ENCODE peak calls at places on chromosomes 1 and 21, in nine cellular contexts. I, Y, B, E, L, N, F, T and U are unnamed samples.

GRCh38 chr1:119358661-119359060 is 9.9 kb upstream of the HAO2 start:
- DNase-seq in I (no peak), Y (no peak), B (no peak), E (no peak), L (no peak), N (no peak), F (no peak), T (no peak), U (no peak)

GRCh38 chr1:32405672-32406467 is 11.6 kb upstream of the BSDC1 start:
- DNase-seq in I (no peak), Y (no peak), B (no peak), E (no peak), L (no peak), N (no peak), F (no peak), T (no peak), U (no peak)

GRCh38 chr1:205923663-205924435 is 19.4 kb downstream of the SLC26A9 start:
- DNase-seq in I (no peak), Y (peak; percentile 29), B (peak; percentile 33), E (peak; percentile 66), L (peak; percentile 18), N (no peak), F (no peak), T (peak; percentile 40), U (no peak)

GRCh38 chr1:36224537-36225297 is 474 bp downstream of the THRAP3 start:
- DNase-seq in I (peak; percentile 61), Y (no peak), B (peak; percentile 92), E (peak; percentile 96), L (peak; percentile 65), N (peak; percentile 95), F (peak; percentile 38), T (peak; percentile 92), U (no peak)

GRCh38 chr1:99682291-99682751 is 36.4 kb downstream of the PALMD start:
- DNase-seq in I (no peak), Y (no peak), B (no peak), E (no peak), L (no peak), N (no peak), F (peak; percentile 42), T (no peak), U (no peak)

GRCh38 chr1:78839704-78840277 is 166.7 kb downstream of the ADGRL4 start:
- DNase-seq in I (peak; percentile 31), Y (no peak), B (no peak), E (no peak), L (peak; percentile 32), N (peak; percentile 74), F (peak; percentile 56), T (no peak), U (no peak)

GRCh38 chr1:154877370-154877974 is 7.4 kb upstream of the KCNN3 start:
- DNase-seq in I (no peak), Y (no peak), B (no peak), E (no peak), L (no peak), N (no peak), F (no peak), T (peak; percentile 42), U (no peak)

GRCh38 chr1:62038594-62039284 is 155.9 kb upstream of the L1TD1 start:
- DNase-seq in I (no peak), Y (no peak), B (no peak), E (no peak), L (no peak), N (no peak), F (no peak), T (no peak), U (no peak)

GRCh38 chr21:14438204-14438603 is 55.3 kb upstream of the HSPA13 start:
- DNase-seq in I (no peak), Y (no peak), B (no peak), E (no peak), L (no peak), N (no peak), F (no peak), T (no peak), U (no peak)

GRCh38 chr1:233485385-233485784 is 128.5 kb upstream of the KCNK1 start:
- DNase-seq in I (no peak), Y (no peak), B (no peak), E (no peak), L (no peak), N (no peak), F (no peak), T (no peak), U (no peak)

GRCh38 chr1:115089443-115090340 is at the start of gene TSPAN2:
- DNase-seq in I (no peak), Y (peak; percentile 90), B (peak; percentile 75), E (peak; percentile 91), L (peak; percentile 51), N (peak; percentile 98), F (no peak), T (peak; percentile 98), U (peak; percentile 78)

GRCh38 chr1:62131093-62131725 is 63.4 kb upstream of the L1TD1 start:
- DNase-seq in I (no peak), Y (no peak), B (no peak), E (no peak), L (peak; percentile 29), N (peak; percentile 95), F (peak; percentile 57), T (no peak), U (peak; percentile 37)

GRCh38 chr1:202221911-202222909 is 28.6 kb downstream of the LGR6 start:
- DNase-seq in I (no peak), Y (no peak), B (no peak), E (no peak), L (no peak), N (no peak), F (no peak), T (no peak), U (no peak)

GRCh38 chr1:173410794-173411236 is 66.3 kb upstream of the PRDX6 start:
- DNase-seq in I (no peak), Y (no peak), B (no peak), E (peak; percentile 83), L (no peak), N (no peak), F (no peak), T (no peak), U (no peak)

GRCh38 chr21:42129300-42130266 is 58.5 kb downstream of the UMODL1 start:
- DNase-seq in I (no peak), Y (no peak), B (no peak), E (peak; percentile 27), L (no peak), N (no peak), F (no peak), T (no peak), U (no peak)

GRCh38 chr1:17710889-17711576 is 44.1 kb upstream of the ACTL8 start:
- DNase-seq in I (no peak), Y (no peak), B (no peak), E (no peak), L (no peak), N (no peak), F (no peak), T (no peak), U (no peak)

DNA sequence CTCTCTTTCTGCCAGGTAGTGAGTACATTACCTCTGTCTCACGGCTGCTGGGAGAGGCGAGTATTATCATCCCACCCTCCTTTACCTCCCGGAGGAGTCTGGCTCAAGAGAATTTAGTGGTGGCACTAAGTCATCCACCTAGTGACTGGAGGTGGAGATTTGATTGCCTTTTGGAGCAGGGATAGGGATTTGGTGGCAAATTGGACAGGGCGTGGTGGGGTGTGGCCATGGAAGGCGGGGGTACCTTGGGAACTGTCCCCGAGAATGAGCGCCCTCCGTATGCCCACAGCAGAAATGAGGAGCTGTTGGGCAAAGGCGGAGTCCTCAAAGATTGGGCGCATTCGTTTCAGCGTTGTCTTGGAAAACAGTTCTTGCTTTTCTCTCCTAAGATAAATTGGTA is 32.1 kb upstream of the HMGN1 start:
- DNase-seq in I (no peak), Y (no peak), B (no peak), E (no peak), L (no peak), N (no peak), F (no peak), T (no peak), U (no peak)
- H3K27ac ChIP-seq in I (peak overlapping the region; percentile 47), Y (peak overlapping the region; percentile 85), B (peak overlapping the region; percentile 84), E (peak overlapping the region; percentile 85), L (peak overlapping the region; percentile 94), N (no peak overlapping the region), F (peak overlapping the region; percentile 73), T (peak overlapping the region; percentile 92), U (peak overlapping the region; percentile 96)

GRCh38 chr1:183319051-183319450 is 99.1 kb downstream of the NMNAT2 start:
- DNase-seq in I (no peak), Y (no peak), B (no peak), E (no peak), L (no peak), N (no peak), F (no peak), T (no peak), U (no peak)

GRCh38 chr1:183323849-183324683 is 94.1 kb downstream of the NMNAT2 start:
- DNase-seq in I (no peak), Y (no peak), B (no peak), E (no peak), L (no peak), N (no peak), F (no peak), T (no peak), U (no peak)

GRCh38 chr1:183315987-183316758 is 102.0 kb downstream of the NMNAT2 start:
- DNase-seq in I (no peak), Y (peak; percentile 31), B (no peak), E (no peak), L (no peak), N (no peak), F (no peak), T (no peak), U (no peak)

DNA sequence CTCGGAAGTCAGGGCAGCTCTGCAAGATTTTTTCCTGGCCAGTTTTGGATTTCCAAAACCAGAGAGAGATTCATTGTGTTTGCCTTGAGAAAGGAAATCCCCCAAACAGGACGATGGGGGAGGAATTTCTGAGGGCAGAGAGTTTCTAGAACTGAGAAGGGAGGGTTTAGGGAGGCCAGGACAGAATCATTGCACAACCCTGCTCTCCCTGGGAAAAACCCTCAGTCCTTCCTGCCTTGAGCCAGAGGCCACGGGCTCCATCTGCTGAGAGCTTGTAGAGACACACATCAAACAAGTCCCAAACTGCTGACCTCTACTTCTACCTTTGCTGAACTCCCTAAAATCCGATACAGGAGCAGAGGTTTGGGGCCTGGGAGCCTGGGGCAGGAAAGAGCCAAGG is 99.7 kb downstream of the NMNAT2 start:
- DNase-seq in I (no peak), Y (no peak), B (peak; percentile 81), E (no peak), L (peak; percentile 42), N (peak; percentile 75), F (peak; percentile 27), T (peak; percentile 95), U (peak; percentile 52)
- TF ChIP-seq POLR2AphosphoS5 in I (no peak), Y (peak; percentile 33), B (no peak), E (no peak), L (peak; percentile 31), N (no peak), F (no peak), T (peak; percentile 45), U (no peak)

DNA sequence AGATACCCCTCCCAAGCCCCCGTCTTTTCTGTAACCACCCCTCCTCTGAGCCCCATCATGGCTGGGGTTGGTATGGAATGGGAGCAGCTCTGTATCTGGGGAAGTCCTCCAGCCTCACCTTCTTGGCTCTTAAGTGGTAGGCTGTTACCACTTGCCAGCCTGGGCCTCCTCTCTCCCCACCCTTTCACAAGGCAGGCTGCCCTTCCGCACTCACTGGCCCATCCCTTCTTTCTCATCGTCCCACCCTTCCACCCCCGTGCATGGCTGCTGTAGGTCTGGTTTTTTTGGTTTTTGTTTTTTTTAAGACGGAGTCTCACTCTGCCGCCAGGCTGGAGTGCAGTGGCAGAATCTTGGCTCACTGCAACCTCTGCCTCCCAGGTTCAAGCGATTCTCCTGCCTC is 5.2 kb downstream of the CYB561D1 start:
- DNase-seq in I (no peak), Y (no peak), B (no peak), E (no peak), L (no peak), N (no peak), F (no peak), T (no peak), U (no peak)
- H3K4me1 ChIP-seq in I (peaks cover 4% of the 10 kb centered on the region), Y (peaks cover 56% of the 10 kb centered on the region), B (peaks cover 91% of the 10 kb centered on the region), E (peaks cover 16% of the 10 kb centered on the region), L (peaks cover 89% of the 10 kb centered on the region), N (peaks cover 16% of the 10 kb centered on the region), F (no peaks in the 10 kb centered on the region), T (peaks cover 63% of the 10 kb centered on the region), U (peaks cover 51% of the 10 kb centered on the region)

GRCh38 chr1:234866007-234866866 is 256.3 kb upstream of the IRF2BP2 start:
- DNase-seq in I (peak; percentile 61), Y (no peak), B (no peak), E (peak; percentile 54), L (peak; percentile 50), N (no peak), F (no peak), T (peak; percentile 86), U (peak; percentile 58)
- H3K27ac ChIP-seq in I (no peak overlapping the region), Y (no peak overlapping the region), B (peak overlapping the region; percentile 31), E (no peak overlapping the region), L (peak overlapping the region; percentile 52), N (no peak overlapping the region), F (peak overlapping the region; percentile 70), T (no peak overlapping the region), U (no peak overlapping the region)